ENCODE peak calls at places on chromosomes 7 and 10, in ten cellular contexts. One of them, this sample, is unnamed.

GRCh38 chr7:4030346-4030745 is 651.7 kb upstream of the FOXK1 start:
- DNase-seq in CD4-positive, alpha-beta T cell: no peak
- DNase-seq in A172: no peak
- DNase-seq in posterior vena cava: no peak
- DNase-seq in activated T-helper 1 cell treated with anti-CD3 and anti-CD28 coated beads, Interleukin-2, amount 50 U/mL, for 16 hours: no peak
- DNase-seq in GM19239: no peak
- DNase-seq in Calu3: no peak
- DNase-seq in GM12891: no peak
- DNase-seq in G401: no peak
- DNase-seq in OCI-LY7: no peak
- DNase-seq in this sample: no peak

GRCh38 chr10:75099952-75100763 is 11.3 kb upstream of the SAMD8 start:
- DNase-seq in G401: peak
- DNase-seq in CD4-positive, alpha-beta T cell: peak
- DNase-seq in OCI-LY7: peak
- DNase-seq in GM19239: peak
- DNase-seq in A172: peak
- DNase-seq in posterior vena cava: peak
- DNase-seq in GM12891: peak
- DNase-seq in activated T-helper 1 cell treated with anti-CD3 and anti-CD28 coated beads, Interleukin-2, amount 50 U/mL, for 16 hours: peak
- DNase-seq in Calu3: peak
- DNase-seq in this sample: peak

GRCh38 chr7:39838326-39838725 is 111.7 kb upstream of the CDK13 start:
- DNase-seq in A172: peak
- DNase-seq in posterior vena cava: no peak
- DNase-seq in G401: no peak
- DNase-seq in CD4-positive, alpha-beta T cell: no peak
- DNase-seq in OCI-LY7: peak
- DNase-seq in activated T-helper 1 cell treated with anti-CD3 and anti-CD28 coated beads, Interleukin-2, amount 50 U/mL, for 16 hours: no peak
- DNase-seq in GM19239: no peak
- DNase-seq in Calu3: peak
- DNase-seq in GM12891: no peak
- DNase-seq in this sample: peak

GRCh38 chr10:70500812-70501301 is 22.3 kb downstream of the PALD1 start:
- DNase-seq in Calu3: no peak
- DNase-seq in CD4-positive, alpha-beta T cell: no peak
- DNase-seq in GM12891: no peak
- DNase-seq in OCI-LY7: no peak
- DNase-seq in GM19239: no peak
- DNase-seq in G401: no peak
- DNase-seq in activated T-helper 1 cell treated with anti-CD3 and anti-CD28 coated beads, Interleukin-2, amount 50 U/mL, for 16 hours: no peak
- DNase-seq in posterior vena cava: no peak
- DNase-seq in A172: no peak
- DNase-seq in this sample: no peak

GRCh38 chr10:42962120-42962901 is 114.6 kb upstream of the RET start:
- DNase-seq in Calu3: no peak
- DNase-seq in activated T-helper 1 cell treated with anti-CD3 and anti-CD28 coated beads, Interleukin-2, amount 50 U/mL, for 16 hours: peak
- DNase-seq in posterior vena cava: peak
- DNase-seq in GM12891: no peak
- DNase-seq in OCI-LY7: no peak
- DNase-seq in GM19239: no peak
- DNase-seq in A172: no peak
- DNase-seq in G401: no peak
- DNase-seq in CD4-positive, alpha-beta T cell: no peak
- DNase-seq in this sample: no peak

GRCh38 chr7:128045766-128046165 is 14.5 kb upstream of the LRRC4 start:
- DNase-seq in Calu3: no peak
- DNase-seq in CD4-positive, alpha-beta T cell: no peak
- DNase-seq in G401: no peak
- DNase-seq in OCI-LY7: no peak
- DNase-seq in A172: peak
- DNase-seq in GM19239: no peak
- DNase-seq in posterior vena cava: no peak
- DNase-seq in GM12891: no peak
- DNase-seq in activated T-helper 1 cell treated with anti-CD3 and anti-CD28 coated beads, Interleukin-2, amount 50 U/mL, for 16 hours: no peak
- DNase-seq in this sample: peak

GRCh38 chr10:31121074-31121685 is 89.5 kb upstream of the ZNF438 start:
- DNase-seq in GM12891: no peak
- DNase-seq in activated T-helper 1 cell treated with anti-CD3 and anti-CD28 coated beads, Interleukin-2, amount 50 U/mL, for 16 hours: no peak
- DNase-seq in posterior vena cava: no peak
- DNase-seq in CD4-positive, alpha-beta T cell: no peak
- DNase-seq in A172: no peak
- DNase-seq in GM19239: no peak
- DNase-seq in Calu3: no peak
- DNase-seq in OCI-LY7: no peak
- DNase-seq in G401: no peak
- DNase-seq in this sample: peak

GRCh38 chr7:92749832-92750231 is 86.5 kb downstream of the CDK6 start:
- DNase-seq in activated T-helper 1 cell treated with anti-CD3 and anti-CD28 coated beads, Interleukin-2, amount 50 U/mL, for 16 hours: no peak
- DNase-seq in CD4-positive, alpha-beta T cell: no peak
- DNase-seq in GM19239: no peak
- DNase-seq in OCI-LY7: no peak
- DNase-seq in Calu3: no peak
- DNase-seq in posterior vena cava: no peak
- DNase-seq in A172: no peak
- DNase-seq in GM12891: no peak
- DNase-seq in G401: no peak
- DNase-seq in this sample: no peak

GRCh38 chr7:10707519-10707918 is 266.2 kb upstream of the PHF14 start:
- DNase-seq in G401: peak
- DNase-seq in posterior vena cava: no peak
- DNase-seq in CD4-positive, alpha-beta T cell: no peak
- DNase-seq in Calu3: no peak
- DNase-seq in A172: peak
- DNase-seq in GM12891: no peak
- DNase-seq in OCI-LY7: peak
- DNase-seq in GM19239: no peak
- DNase-seq in activated T-helper 1 cell treated with anti-CD3 and anti-CD28 coated beads, Interleukin-2, amount 50 U/mL, for 16 hours: no peak
- DNase-seq in this sample: no peak

GRCh38 chr7:101547916-101548599 is 81.0 kb downstream of the MYL10 start:
- DNase-seq in posterior vena cava: peak
- DNase-seq in G401: no peak
- DNase-seq in A172: no peak
- DNase-seq in OCI-LY7: no peak
- DNase-seq in activated T-helper 1 cell treated with anti-CD3 and anti-CD28 coated beads, Interleukin-2, amount 50 U/mL, for 16 hours: no peak
- DNase-seq in Calu3: no peak
- DNase-seq in GM19239: no peak
- DNase-seq in CD4-positive, alpha-beta T cell: no peak
- DNase-seq in GM12891: no peak
- DNase-seq in this sample: no peak

GRCh38 chr10:13990392-13990805 is 340.3 kb downstream of the FRMD4A start:
- DNase-seq in Calu3: no peak
- DNase-seq in activated T-helper 1 cell treated with anti-CD3 and anti-CD28 coated beads, Interleukin-2, amount 50 U/mL, for 16 hours: no peak
- DNase-seq in CD4-positive, alpha-beta T cell: no peak
- DNase-seq in G401: peak
- DNase-seq in OCI-LY7: no peak
- DNase-seq in GM12891: no peak
- DNase-seq in posterior vena cava: no peak
- DNase-seq in A172: no peak
- DNase-seq in GM19239: no peak
- DNase-seq in this sample: peak

GRCh38 chr10:27564381-27564780 is 60.3 kb downstream of the RAB18 start:
- DNase-seq in GM19239: no peak
- DNase-seq in GM12891: no peak
- DNase-seq in posterior vena cava: no peak
- DNase-seq in Calu3: no peak
- DNase-seq in A172: no peak
- DNase-seq in G401: no peak
- DNase-seq in activated T-helper 1 cell treated with anti-CD3 and anti-CD28 coated beads, Interleukin-2, amount 50 U/mL, for 16 hours: no peak
- DNase-seq in OCI-LY7: no peak
- DNase-seq in CD4-positive, alpha-beta T cell: no peak
- DNase-seq in this sample: no peak

GRCh38 chr10:98318861-98319260 is 50.9 kb upstream of the LOXL4 start:
- DNase-seq in CD4-positive, alpha-beta T cell: no peak
- DNase-seq in GM12891: no peak
- DNase-seq in OCI-LY7: no peak
- DNase-seq in GM19239: no peak
- DNase-seq in Calu3: no peak
- DNase-seq in G401: no peak
- DNase-seq in posterior vena cava: no peak
- DNase-seq in A172: no peak
- DNase-seq in activated T-helper 1 cell treated with anti-CD3 and anti-CD28 coated beads, Interleukin-2, amount 50 U/mL, for 16 hours: no peak
- DNase-seq in this sample: no peak

GRCh38 chr10:88508054-88508453 is 75.1 kb downstream of the RNLS start:
- DNase-seq in GM19239: no peak
- DNase-seq in OCI-LY7: no peak
- DNase-seq in G401: no peak
- DNase-seq in CD4-positive, alpha-beta T cell: no peak
- DNase-seq in A172: no peak
- DNase-seq in GM12891: no peak
- DNase-seq in activated T-helper 1 cell treated with anti-CD3 and anti-CD28 coated beads, Interleukin-2, amount 50 U/mL, for 16 hours: no peak
- DNase-seq in posterior vena cava: no peak
- DNase-seq in Calu3: no peak
- DNase-seq in this sample: no peak

GRCh38 chr10:112059220-112059619 is 124.3 kb downstream of the GPAM start:
- DNase-seq in CD4-positive, alpha-beta T cell: no peak
- DNase-seq in Calu3: no peak
- DNase-seq in GM19239: no peak
- DNase-seq in G401: no peak
- DNase-seq in GM12891: no peak
- DNase-seq in OCI-LY7: no peak
- DNase-seq in posterior vena cava: no peak
- DNase-seq in A172: no peak
- DNase-seq in activated T-helper 1 cell treated with anti-CD3 and anti-CD28 coated beads, Interleukin-2, amount 50 U/mL, for 16 hours: no peak
- DNase-seq in this sample: no peak

GRCh38 chr7:6642861-6643640 is 5.9 kb downstream of the ZNF316 start:
- DNase-seq in G401: peak
- DNase-seq in GM19239: no peak
- DNase-seq in A172: no peak
- DNase-seq in OCI-LY7: no peak
- DNase-seq in posterior vena cava: no peak
- DNase-seq in CD4-positive, alpha-beta T cell: no peak
- DNase-seq in GM12891: no peak
- DNase-seq in Calu3: no peak
- DNase-seq in activated T-helper 1 cell treated with anti-CD3 and anti-CD28 coated beads, Interleukin-2, amount 50 U/mL, for 16 hours: no peak
- DNase-seq in this sample: no peak

GRCh38 chr10:125002044-125002422 is 60.1 kb downstream of the ZRANB1 start:
- DNase-seq in posterior vena cava: peak
- DNase-seq in Calu3: no peak
- DNase-seq in A172: no peak
- DNase-seq in GM12891: peak
- DNase-seq in CD4-positive, alpha-beta T cell: no peak
- DNase-seq in G401: no peak
- DNase-seq in OCI-LY7: no peak
- DNase-seq in activated T-helper 1 cell treated with anti-CD3 and anti-CD28 coated beads, Interleukin-2, amount 50 U/mL, for 16 hours: no peak
- DNase-seq in GM19239: no peak
- DNase-seq in this sample: no peak

GRCh38 chr7:107594961-107595737 is 15.1 kb downstream of the BCAP29 start:
- DNase-seq in G401: no peak
- DNase-seq in activated T-helper 1 cell treated with anti-CD3 and anti-CD28 coated beads, Interleukin-2, amount 50 U/mL, for 16 hours: no peak
- DNase-seq in Calu3: no peak
- DNase-seq in GM12891: no peak
- DNase-seq in posterior vena cava: no peak
- DNase-seq in OCI-LY7: no peak
- DNase-seq in CD4-positive, alpha-beta T cell: no peak
- DNase-seq in A172: peak
- DNase-seq in GM19239: no peak
- DNase-seq in this sample: peak

GRCh38 chr7:42236266-42237161 is 495 bp downstream of the GLI3 start:
- DNase-seq in G401: no peak
- DNase-seq in CD4-positive, alpha-beta T cell: no peak
- DNase-seq in Calu3: peak
- DNase-seq in posterior vena cava: peak
- DNase-seq in GM12891: peak
- DNase-seq in OCI-LY7: no peak
- DNase-seq in activated T-helper 1 cell treated with anti-CD3 and anti-CD28 coated beads, Interleukin-2, amount 50 U/mL, for 16 hours: no peak
- DNase-seq in GM19239: no peak
- DNase-seq in A172: peak
- DNase-seq in this sample: peak

GRCh38 chr7:17130281-17131059 is 168.0 kb upstream of the AHR start:
- DNase-seq in GM12891: no peak
- DNase-seq in A172: peak
- DNase-seq in GM19239: no peak
- DNase-seq in CD4-positive, alpha-beta T cell: no peak
- DNase-seq in G401: no peak
- DNase-seq in posterior vena cava: no peak
- DNase-seq in OCI-LY7: no peak
- DNase-seq in Calu3: peak
- DNase-seq in activated T-helper 1 cell treated with anti-CD3 and anti-CD28 coated beads, Interleukin-2, amount 50 U/mL, for 16 hours: no peak
- DNase-seq in this sample: peak

GRCh38 chr7:29349362-29349761 is 154.8 kb downstream of the CHN2 start:
- DNase-seq in G401: no peak
- DNase-seq in CD4-positive, alpha-beta T cell: no peak
- DNase-seq in Calu3: no peak
- DNase-seq in A172: no peak
- DNase-seq in OCI-LY7: no peak
- DNase-seq in activated T-helper 1 cell treated with anti-CD3 and anti-CD28 coated beads, Interleukin-2, amount 50 U/mL, for 16 hours: no peak
- DNase-seq in GM12891: no peak
- DNase-seq in GM19239: no peak
- DNase-seq in posterior vena cava: no peak
- DNase-seq in this sample: no peak

GRCh38 chr7:83655951-83656556 is 7.1 kb upstream of the SEMA3E start:
- DNase-seq in OCI-LY7: peak
- DNase-seq in activated T-helper 1 cell treated with anti-CD3 and anti-CD28 coated beads, Interleukin-2, amount 50 U/mL, for 16 hours: no peak
- DNase-seq in Calu3: peak
- DNase-seq in posterior vena cava: no peak
- DNase-seq in G401: peak
- DNase-seq in CD4-positive, alpha-beta T cell: no peak
- DNase-seq in A172: peak
- DNase-seq in GM12891: no peak
- DNase-seq in GM19239: no peak
- DNase-seq in this sample: peak

GRCh38 chr7:27172823-27173411 is 1.2 kb downstream of the HOXA10 start:
- DNase-seq in Calu3: peak
- DNase-seq in activated T-helper 1 cell treated with anti-CD3 and anti-CD28 coated beads, Interleukin-2, amount 50 U/mL, for 16 hours: peak
- DNase-seq in CD4-positive, alpha-beta T cell: no peak
- DNase-seq in posterior vena cava: peak
- DNase-seq in A172: peak
- DNase-seq in OCI-LY7: no peak
- DNase-seq in G401: no peak
- DNase-seq in GM12891: no peak
- DNase-seq in GM19239: no peak
- DNase-seq in this sample: no peak

GRCh38 chr10:113316506-113316905 is 236.3 kb upstream of the HABP2 start:
- DNase-seq in OCI-LY7: no peak
- DNase-seq in GM12891: no peak
- DNase-seq in posterior vena cava: no peak
- DNase-seq in Calu3: no peak
- DNase-seq in A172: no peak
- DNase-seq in G401: no peak
- DNase-seq in GM19239: no peak
- DNase-seq in activated T-helper 1 cell treated with anti-CD3 and anti-CD28 coated beads, Interleukin-2, amount 50 U/mL, for 16 hours: no peak
- DNase-seq in CD4-positive, alpha-beta T cell: no peak
- DNase-seq in this sample: no peak

GRCh38 chr10:11401314-11402222 is 209.9 kb downstream of the USP6NL start:
- DNase-seq in Calu3: no peak
- DNase-seq in G401: no peak
- DNase-seq in CD4-positive, alpha-beta T cell: no peak
- DNase-seq in activated T-helper 1 cell treated with anti-CD3 and anti-CD28 coated beads, Interleukin-2, amount 50 U/mL, for 16 hours: no peak
- DNase-seq in GM12891: no peak
- DNase-seq in posterior vena cava: peak
- DNase-seq in OCI-LY7: no peak
- DNase-seq in A172: no peak
- DNase-seq in GM19239: no peak
- DNase-seq in this sample: no peak

GRCh38 chr7:107014381-107015023 is 30.0 kb upstream of the PRKAR2B start:
- DNase-seq in posterior vena cava: no peak
- DNase-seq in activated T-helper 1 cell treated with anti-CD3 and anti-CD28 coated beads, Interleukin-2, amount 50 U/mL, for 16 hours: no peak
- DNase-seq in GM19239: no peak
- DNase-seq in Calu3: no peak
- DNase-seq in G401: no peak
- DNase-seq in A172: peak
- DNase-seq in CD4-positive, alpha-beta T cell: no peak
- DNase-seq in OCI-LY7: no peak
- DNase-seq in GM12891: no peak
- DNase-seq in this sample: peak

GRCh38 chr7:20894806-20895205 is 108.1 kb upstream of the SP8 start:
- DNase-seq in CD4-positive, alpha-beta T cell: no peak
- DNase-seq in GM12891: no peak
- DNase-seq in posterior vena cava: no peak
- DNase-seq in G401: no peak
- DNase-seq in activated T-helper 1 cell treated with anti-CD3 and anti-CD28 coated beads, Interleukin-2, amount 50 U/mL, for 16 hours: no peak
- DNase-seq in A172: peak
- DNase-seq in GM19239: no peak
- DNase-seq in Calu3: no peak
- DNase-seq in OCI-LY7: no peak
- DNase-seq in this sample: no peak

GRCh38 chr10:25675615-25676014 is 258.4 kb upstream of the MYO3A start:
- DNase-seq in CD4-positive, alpha-beta T cell: no peak
- DNase-seq in GM19239: no peak
- DNase-seq in GM12891: no peak
- DNase-seq in Calu3: no peak
- DNase-seq in OCI-LY7: no peak
- DNase-seq in activated T-helper 1 cell treated with anti-CD3 and anti-CD28 coated beads, Interleukin-2, amount 50 U/mL, for 16 hours: no peak
- DNase-seq in G401: no peak
- DNase-seq in posterior vena cava: no peak
- DNase-seq in A172: no peak
- DNase-seq in this sample: no peak

This sample was measured in fibroblast of the aortic adventitia.